ENCODE peak calls at places on chromosomes 16 and 17, in nine cellular contexts. F, J, T, M, Z, R, E, P and U are unnamed samples.

GRCh38 chr16:9363520-9363919 is 272.1 kb downstream of the HAPSTR1 start:
- DNase-seq in F (no peak), J (no peak), M (no peak), Z (no peak), T (no peak), R (no peak), P (no peak), E (no peak), U (no peak)

GRCh38 chr17:72387487-72387886 is 266.7 kb downstream of the SOX9 start:
- DNase-seq in T (no peak), R (peak), P (no peak), E (no peak), F (no peak), M (no peak), J (no peak), Z (peak), U (peak)

GRCh38 chr17:35630530-35631148 is 43.5 kb downstream of the AP2B1 start:
- DNase-seq in M (no peak), F (no peak), T (no peak), R (peak), J (no peak), Z (no peak), E (no peak), P (no peak), U (no peak)

GRCh38 chr16:67718668-67719047 is 458 bp downstream of the GFOD2 start:
- DNase-seq in T (no peak), R (no peak), M (no peak), F (no peak), E (no peak), J (no peak), P (no peak), Z (no peak), U (no peak)

GRCh38 chr17:35063514-35064223 is at the start of gene RFFL:
- DNase-seq in F (peak), T (peak), Z (peak), M (peak), R (peak), P (peak), J (peak), E (peak), U (peak)

GRCh38 chr17:5592382-5592781 is 8.1 kb upstream of the NLRP1 start:
- DNase-seq in P (no peak), T (no peak), F (no peak), J (no peak), E (no peak), M (no peak), R (peak), Z (peak), U (no peak)

GRCh38 chr16:397135-397661 is at the start of gene NME4:
- DNase-seq in T (peak), Z (no peak), P (peak), M (no peak), J (no peak), E (peak), R (peak), F (peak), U (no peak)

GRCh38 chr16:86387461-86388440 is 122.6 kb upstream of the FOXF1 start:
- DNase-seq in E (no peak), J (no peak), F (no peak), P (no peak), Z (peak), M (no peak), T (no peak), R (peak), U (peak)

GRCh38 chr16:87919681-87919994 is 16.7 kb downstream of the CA5A start:
- DNase-seq in T (no peak), J (no peak), P (no peak), M (no peak), E (no peak), Z (no peak), F (no peak), R (no peak), U (no peak)

GRCh38 chr17:64005734-64006167 is 7.6 kb downstream of the PRR29 start:
- DNase-seq in T (no peak), E (no peak), M (peak), F (peak), J (no peak), P (no peak), Z (no peak), R (no peak), U (no peak)

GRCh38 chr17:40559016-40559853 is 6.0 kb downstream of the CCR7 start:
- DNase-seq in J (no peak), T (peak), M (peak), E (no peak), F (peak), P (no peak), Z (no peak), R (peak), U (no peak)

GRCh38 chr16:24670623-24671454 is 58.6 kb upstream of the TNRC6A start:
- DNase-seq in P (no peak), M (peak), T (peak), Z (peak), J (peak), E (peak), F (peak), R (peak), U (peak)

GRCh38 chr16:31134091-31134571 is 1.4 kb downstream of the PRSS8 start:
- DNase-seq in J (no peak), E (no peak), F (no peak), Z (no peak), P (peak), T (no peak), M (no peak), R (no peak), U (no peak)

GRCh38 chr16:2459647-2460390 is at the start of gene TEDC2:
- DNase-seq in P (peak), M (peak), F (peak), T (peak), R (peak), E (peak), Z (peak), J (peak), U (peak)

GRCh38 chr16:2458887-2459646 is 842 bp upstream of the TEDC2 start:
- DNase-seq in F (no peak), P (no peak), J (no peak), R (no peak), T (no peak), E (no peak), M (no peak), Z (no peak), U (no peak)

GRCh38 chr16:2462031-2462866 is 2.3 kb downstream of the TEDC2 start:
- DNase-seq in F (peak), M (no peak), R (no peak), P (no peak), T (no peak), J (no peak), Z (no peak), E (peak), U (no peak)

GRCh38 chr16:2460391-2460713 is 443 bp downstream of the TEDC2 start:
- DNase-seq in J (no peak), F (no peak), E (no peak), M (no peak), P (no peak), Z (no peak), T (no peak), R (no peak), U (no peak)

GRCh38 chr16:2460916-2461315 is 1.0 kb downstream of the TEDC2 start:
- DNase-seq in P (no peak), M (no peak), R (no peak), Z (no peak), T (no peak), F (peak), E (no peak), J (no peak), U (no peak)
- H3K4me3 ChIP-seq in P (no peak), M (no peak), R (peak), Z (no peak), T (no peak), F (no peak), E (no peak), J (no peak), U (peak)

GRCh38 chr16:13921328-13921727 is 1.4 kb downstream of the ERCC4 start:
- DNase-seq in T (no peak), Z (no peak), R (no peak), P (no peak), F (no peak), J (no peak), M (no peak), E (no peak), U (no peak)

GRCh38 chr16:13926507-13926906 is 6.6 kb downstream of the ERCC4 start:
- DNase-seq in Z (no peak), M (no peak), J (no peak), E (no peak), T (no peak), P (no peak), F (no peak), R (no peak), U (no peak)

GRCh38 chr16:13920510-13920818 is 510 bp downstream of the ERCC4 start:
- DNase-seq in Z (no peak), J (no peak), M (no peak), T (no peak), F (no peak), R (no peak), P (no peak), E (no peak), U (no peak)

GRCh38 chr16:13919683-13920509 is at the start of gene ERCC4:
- DNase-seq in E (peak), M (peak), F (peak), J (peak), Z (peak), R (peak), T (peak), P (peak), U (peak)

GRCh38 chr16:13923703-13924298 is 3.8 kb downstream of the ERCC4 start:
- DNase-seq in F (no peak), Z (peak), J (no peak), R (peak), P (no peak), T (no peak), M (no peak), E (no peak), U (no peak)
- TF ChIP-seq CTCF in F (peak), Z (peak), J (peak), R (peak), P (peak), T (peak), M (peak), E (peak), U (peak)

DNA sequence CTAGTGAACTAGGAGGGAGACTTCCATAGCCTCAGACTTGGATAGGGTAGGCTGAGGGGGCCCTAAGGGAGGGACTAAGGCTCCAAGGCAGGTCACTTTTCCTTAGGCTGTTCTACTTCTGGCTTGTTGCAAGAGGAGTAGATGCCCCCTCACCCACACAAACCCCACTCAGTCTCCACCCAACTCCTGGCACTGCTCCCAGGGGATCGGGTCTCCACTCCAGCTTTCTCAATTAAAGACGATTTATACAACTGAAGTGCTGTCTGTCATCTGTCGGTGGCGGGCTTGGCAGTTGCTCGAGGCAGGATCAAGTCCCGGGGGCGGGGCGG is 215 bp upstream of the CHRNB1 start:
- DNase-seq in P (no peak), M (no peak), R (no peak), T (no peak), F (no peak), J (no peak), E (no peak), Z (no peak), U (no peak)
- H3K4me3 ChIP-seq in P (no peak), M (peak), R (no peak), T (no peak), F (no peak), J (peak), E (no peak), Z (no peak), U (no peak)

GRCh38 chr16:76265434-76266045 is 11.7 kb upstream of the CNTNAP4 start:
- DNase-seq in F (no peak), J (no peak), R (peak), E (no peak), Z (peak), P (peak), M (no peak), T (no peak), U (no peak)
- TF ChIP-seq CTCF in F (peak), J (no peak), R (peak), E (peak), Z (peak), P (peak), M (peak), T (no peak), U (no peak)

GRCh38 chr17:50062323-50063243 is 6.7 kb downstream of the ITGA3 start:
- DNase-seq in J (peak), P (peak), Z (no peak), E (peak), R (peak), M (peak), F (peak), T (peak), U (peak)
- H3K4me3 ChIP-seq in J (no peak), P (no peak), Z (no peak), E (no peak), R (no peak), M (peak), F (no peak), T (no peak), U (no peak)

GRCh38 chr16:69106491-69107291 is 1.2 kb downstream of the HAS3 start:
- DNase-seq in M (no peak), F (no peak), J (no peak), P (peak), T (no peak), Z (no peak), E (no peak), R (no peak), U (no peak)
- TF ChIP-seq CTCF in M (no peak), F (no peak), J (no peak), P (no peak), T (no peak), Z (peak), E (no peak), R (no peak), U (no peak)

GRCh38 chr17:50373705-50374104 is 676 bp downstream of the EME1 start:
- DNase-seq in E (no peak), Z (no peak), R (no peak), M (no peak), F (no peak), T (no peak), P (no peak), J (no peak), U (no peak)
- H3K4me3 ChIP-seq in E (no peak), Z (peak), R (peak), M (no peak), F (no peak), T (no peak), P (no peak), J (peak), U (no peak)

GRCh38 chr16:81315271-81316175 is 761 bp downstream of the GAN start:
- DNase-seq in R (peak), F (peak), M (peak), J (peak), P (peak), E (peak), Z (no peak), T (peak), U (no peak)

GRCh38 chr16:81311762-81312161 is 3.0 kb upstream of the GAN start:
- DNase-seq in P (no peak), T (no peak), E (no peak), R (no peak), Z (no peak), J (no peak), F (no peak), M (no peak), U (no peak)

GRCh38 chr16:81316176-81316496 is 1.4 kb downstream of the GAN start:
- DNase-seq in F (no peak), Z (no peak), R (no peak), T (no peak), P (no peak), J (no peak), E (no peak), M (no peak), U (no peak)

GRCh38 chr16:81313731-81314602 is 795 bp upstream of the GAN start:
- DNase-seq in R (peak), P (no peak), J (no peak), F (no peak), M (no peak), Z (no peak), E (no peak), T (no peak), U (no peak)

DNA sequence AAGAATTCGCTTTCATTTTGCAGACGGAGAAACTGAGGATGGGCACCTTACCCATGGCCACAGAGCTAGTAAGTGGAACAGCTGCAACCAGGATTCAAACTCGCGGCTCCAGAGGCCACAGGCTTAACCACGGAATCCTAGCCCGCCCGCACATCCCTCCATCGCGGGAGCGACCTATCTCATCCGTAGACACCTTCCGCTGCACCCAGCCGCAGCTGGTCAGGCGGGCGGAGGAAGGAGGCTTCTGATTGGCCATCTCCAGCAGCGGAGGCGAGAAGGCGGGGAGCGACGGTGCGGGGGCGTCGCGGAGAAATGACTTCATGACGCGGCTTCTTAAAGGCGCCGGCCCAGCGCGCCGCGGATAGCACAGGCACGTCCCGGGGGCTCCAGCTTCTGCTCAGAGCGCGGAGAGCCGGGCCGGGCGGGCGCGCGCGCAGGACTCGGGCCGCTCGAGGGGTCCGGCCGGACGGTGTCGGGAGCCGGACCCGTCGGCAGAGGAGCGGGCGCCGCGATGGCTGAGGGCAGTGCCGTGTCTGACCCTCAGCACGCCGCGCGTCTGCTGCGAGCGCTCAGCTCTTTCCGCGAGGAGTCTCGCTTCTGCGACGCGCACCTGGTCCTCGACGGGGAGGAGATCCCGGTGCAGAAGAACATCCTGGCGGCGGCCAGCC is at the start of gene GAN:
- DNase-seq in E (peak), T (peak), M (peak), Z (peak), J (peak), F (peak), R (peak), P (peak), U (peak)
- TF ChIP-seq CTCF in E (no peak), T (no peak), M (no peak), Z (no peak), J (no peak), F (no peak), R (no peak), P (no peak), U (no peak)

GRCh38 chr16:13629704-13630103 is 290.2 kb upstream of the ERCC4 start:
- DNase-seq in T (no peak), P (no peak), Z (no peak), J (no peak), F (no peak), E (no peak), R (no peak), M (no peak), U (no peak)
- H3K4me3 ChIP-seq in T (no peak), P (no peak), Z (no peak), J (no peak), F (no peak), E (no peak), R (no peak), M (no peak), U (no peak)

GRCh38 chr16:4499196-4499555 is 23.0 kb downstream of the HMOX2 start:
- DNase-seq in R (no peak), Z (no peak), E (no peak), M (no peak), T (no peak), J (no peak), P (no peak), F (no peak), U (no peak)

GRCh38 chr16:4496305-4496704 is 20.1 kb downstream of the HMOX2 start:
- DNase-seq in T (no peak), F (no peak), E (no peak), P (no peak), R (no peak), Z (no peak), J (no peak), M (no peak), U (no peak)

GRCh38 chr16:4500283-4500682 is 24.1 kb downstream of the HMOX2 start:
- DNase-seq in Z (peak), E (no peak), R (peak), P (no peak), M (no peak), T (no peak), F (no peak), J (no peak), U (no peak)

GRCh38 chr16:4501071-4501478 is 24.9 kb downstream of the HMOX2 start:
- DNase-seq in E (no peak), R (peak), Z (peak), M (no peak), T (no peak), P (no peak), J (no peak), F (no peak), U (no peak)

DNA sequence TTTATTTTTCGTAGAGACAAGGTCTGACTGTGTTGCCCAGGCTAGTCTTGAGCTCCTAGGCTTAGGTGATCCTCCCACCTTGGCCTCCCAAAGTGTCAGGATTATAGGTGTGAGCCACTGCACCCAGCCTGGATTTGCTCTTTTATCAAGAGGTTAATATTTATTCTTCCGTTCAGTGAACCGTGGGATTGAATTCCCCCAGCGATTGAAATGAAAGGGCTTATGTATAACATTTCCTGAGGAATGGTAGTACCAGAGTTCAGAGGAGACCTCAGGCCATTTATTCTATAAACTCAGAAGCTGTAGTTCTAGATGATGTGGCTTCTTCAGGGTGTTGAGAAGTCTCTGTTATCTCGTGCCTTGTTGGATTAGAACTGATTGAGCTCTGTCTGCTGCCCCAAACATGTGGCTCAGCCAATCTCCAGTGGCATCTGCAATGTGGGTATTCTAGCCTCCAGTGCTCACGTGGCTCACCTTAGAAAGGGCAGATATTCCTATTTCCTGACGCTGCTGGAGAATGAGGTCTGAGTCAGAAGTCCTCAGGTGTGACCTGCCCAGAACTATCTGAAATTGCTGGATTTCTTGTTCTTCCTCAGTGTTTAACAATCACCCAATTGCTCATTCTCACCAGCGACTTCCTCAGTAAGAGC is 22.5 kb downstream of the HMOX2 start:
- DNase-seq in T (no peak), P (no peak), R (no peak), Z (no peak), J (no peak), F (no peak), M (no peak), E (no peak), U (no peak)
- TF ChIP-seq CTCF in T (no peak), P (no peak), R (no peak), Z (no peak), J (no peak), F (no peak), M (no peak), E (no peak), U (no peak)